ENCODE peak calls at places on chromosomes 5 and 9, in eight cellular contexts. Q is T-helper 9 cell, O is tibial artery, E is amniotic stem cell, D is NCI-H1092 treated with DMSO at 0.1 percent for 48 hours, C is ureter, S is iPS DF 19.7, M is GM04504. I is an unnamed sample.

GRCh38 chr5:64872044-64872443 is 103.3 kb downstream of the CWC27 start:
- DNase-seq in Q (no peak), D (no peak), C (no peak), E (no peak), M (no peak), O (no peak), S (no peak), I (no peak)

GRCh38 chr9:20208951-20209350 is 413.3 kb downstream of the MLLT3 start:
- DNase-seq in S (no peak), Q (no peak), D (no peak), E (no peak), C (no peak), M (no peak), O (no peak), I (no peak)

GRCh38 chr5:134545070-134545868 is 19.8 kb downstream of the JADE2 start:
- DNase-seq in C (no peak), O (peak; percentile 93), S (no peak), D (no peak), Q (no peak), E (no peak), M (no peak), I (peak; percentile 92)

GRCh38 chr5:166720026-166720425 is 1571.4 kb upstream of the WWC1 start:
- DNase-seq in M (no peak), C (no peak), Q (no peak), S (no peak), D (no peak), O (no peak), E (no peak), I (no peak)

GRCh38 chr9:109012876-109013677 is at the start of gene CTNNAL1:
- DNase-seq in E (peak; percentile 68), Q (peak; percentile 88), C (peak; percentile 94), O (peak; percentile 98), M (peak; percentile 72), S (no peak), D (peak; percentile 87), I (peak; percentile 97)

GRCh38 chr5:93620487-93621339 is 37.7 kb downstream of the NR2F1 start:
- DNase-seq in C (peak; percentile 62), M (no peak), S (no peak), D (peak; percentile 78), O (peak; percentile 74), Q (peak; percentile 51), E (no peak), I (no peak)

GRCh38 chr5:159018855-159019254 is 80.9 kb downstream of the EBF1 start:
- DNase-seq in E (no peak), S (no peak), M (no peak), C (no peak), D (no peak), O (no peak), Q (no peak), I (no peak)

GRCh38 chr5:129460951-129461815 is 1.1 kb downstream of the ADAMTS19 start:
- DNase-seq in C (peak; percentile 67), O (no peak), Q (no peak), E (no peak), D (no peak), M (no peak), S (no peak), I (no peak)

GRCh38 chr9:107426126-107426525 is 63.4 kb downstream of the KLF4 start:
- DNase-seq in O (no peak), M (no peak), E (no peak), D (no peak), Q (no peak), C (no peak), S (no peak), I (no peak)

GRCh38 chr5:7926296-7926695 is 57.3 kb downstream of the MTRR start:
- DNase-seq in C (no peak), M (peak; percentile 87), O (no peak), Q (no peak), S (no peak), D (no peak), E (peak; percentile 17), I (no peak)

GRCh38 chr5:106121972-106122605 is 1548.6 kb downstream of the EFNA5 start:
- DNase-seq in M (peak; percentile 1), Q (no peak), S (peak; percentile 9), E (no peak), C (no peak), D (no peak), O (no peak), I (no peak)

GRCh38 chr5:161295721-161296120 is 250.8 kb downstream of the GABRB2 start:
- DNase-seq in D (no peak), S (no peak), Q (no peak), C (no peak), M (no peak), O (no peak), E (no peak), I (no peak)

GRCh38 chr9:21031091-21031817 is at the start of gene HACD4:
- DNase-seq in D (peak; percentile 46), O (peak; percentile 80), C (peak; percentile 61), S (no peak), E (no peak), M (no peak), Q (peak; percentile 60), I (peak; percentile 76)

I was measured in coronary artery.